ENCODE peak calls at places on chromosomes 4 and X, in seven cellular contexts. X is heart right ventricle, K is astrocyte of the spinal cord, R is brain microvascular endothelial cell, S is cardiac muscle cell, Q is fibroblast of mammary gland, V is ovary. I is an unnamed sample.

GRCh38 chr4:90318208-90318607 is 191.0 kb downstream of the CCSER1 start:
- DNase-seq in R (peak; percentile 61), S (no peak), Q (peak; percentile 91), K (peak; percentile 95), V (no peak), X (no peak), I (peak; percentile 57)

GRCh38 chr4:136754810-136755530 is 777.3 kb downstream of the PCDH18 start:
- DNase-seq in S (no peak), Q (no peak), R (no peak), X (no peak), K (no peak), V (no peak), I (no peak)

GRCh38 chr4:151313306-151314028 is 11.9 kb downstream of the SH3D19 start:
- DNase-seq in V (no peak), S (no peak), R (no peak), X (no peak), K (no peak), Q (no peak), I (no peak)

GRCh38 chrX:15738686-15739016 is 581 bp downstream of the CA5B start:
- DNase-seq in R (no peak), K (no peak), X (no peak), Q (no peak), V (no peak), S (no peak), I (no peak)

GRCh38 chr4:83851261-83852084 is 315.6 kb downstream of the GPAT3 start:
- DNase-seq in S (peak; percentile 5), X (no peak), Q (peak; percentile 19), K (peak; percentile 94), V (no peak), R (peak; percentile 52), I (peak; percentile 29)

GRCh38 chr4:38815879-38816782 is 11.5 kb upstream of the TLR1 start:
- DNase-seq in Q (peak; percentile 20), K (no peak), X (no peak), R (no peak), S (no peak), V (no peak), I (no peak)

GRCh38 chr4:95102391-95102790 is 344.6 kb downstream of the BMPR1B start:
- DNase-seq in K (no peak), Q (no peak), X (no peak), R (no peak), V (no peak), S (no peak), I (no peak)

GRCh38 chr4:18512718-18513117 is 491.2 kb upstream of the LCORL start:
- DNase-seq in S (no peak), R (no peak), X (no peak), Q (no peak), K (no peak), V (no peak), I (no peak)

GRCh38 chr4:648579-649292 is 23.4 kb downstream of the PDE6B start:
- DNase-seq in R (no peak), V (no peak), K (no peak), X (no peak), S (peak; percentile 70), Q (no peak), I (no peak)

GRCh38 chrX:112011376-112011775 is 71.2 kb downstream of the TRPC5 start:
- DNase-seq in K (no peak), Q (no peak), X (no peak), S (no peak), V (no peak), R (no peak), I (no peak)

GRCh38 chrX:108068121-108068520 is 23.2 kb downstream of the PSMD10 start:
- DNase-seq in X (no peak), K (no peak), Q (no peak), S (no peak), V (no peak), R (no peak), I (no peak)

GRCh38 chr4:158996669-158997074 is 106.2 kb upstream of the RAPGEF2 start:
- DNase-seq in V (no peak), S (no peak), X (peak; percentile 14), K (peak; percentile 98), R (peak; percentile 94), Q (peak; percentile 98), I (peak; percentile 93)

GRCh38 chrX:40090961-40091360 is 6.8 kb downstream of the BCOR start:
- DNase-seq in Q (no peak), R (no peak), V (no peak), X (no peak), S (no peak), K (no peak), I (no peak)

GRCh38 chr4:137370206-137370633 is 162.1 kb downstream of the PCDH18 start:
- DNase-seq in R (no peak), V (no peak), K (peak; percentile 48), X (no peak), S (no peak), Q (peak; percentile 45), I (peak; percentile 75)

GRCh38 chr4:14254252-14254651 is 626.7 kb upstream of the BOD1L1 start:
- DNase-seq in K (peak; percentile 17), S (peak; percentile 38), R (peak; percentile 40), Q (peak; percentile 53), V (peak; percentile 7), X (peak; percentile 4), I (peak; percentile 34)

GRCh38 chr4:163484906-163485305 is 9.6 kb upstream of the TMA16 start:
- DNase-seq in X (peak; percentile 29), Q (peak; percentile 52), K (peak; percentile 49), R (peak; percentile 46), S (peak; percentile 80), V (peak; percentile 25), I (peak; percentile 40)

GRCh38 chr4:93394488-93395185 is 433.9 kb upstream of the ATOH1 start:
- DNase-seq in Q (peak; percentile 45), R (peak; percentile 2), S (no peak), X (no peak), V (no peak), K (peak; percentile 62), I (no peak)

GRCh38 chr4:52912608-52913007 is 50.5 kb downstream of the RASL11B start:
- DNase-seq in X (no peak), R (peak; percentile 37), K (peak; percentile 32), S (no peak), V (no peak), Q (peak; percentile 78), I (peak; percentile 79)

GRCh38 chr4:5638976-5639375 is 69.4 kb downstream of the EVC2 start:
- DNase-seq in X (no peak), S (no peak), Q (peak; percentile 87), R (peak; percentile 61), V (no peak), K (peak; percentile 78), I (peak; percentile 55)

GRCh38 chrX:120316587-120317283 is 5.5 kb upstream of the TMEM255A start:
- DNase-seq in X (no peak), S (no peak), K (peak; percentile 28), Q (peak; percentile 42), V (no peak), R (no peak), I (no peak)

GRCh38 chr4:165077034-165077578 is 23.4 kb downstream of the TRIM75 start:
- DNase-seq in K (no peak), R (no peak), V (no peak), X (no peak), S (no peak), Q (no peak), I (no peak)

GRCh38 chrX:153922932-153923857 is 2.9 kb downstream of the ARHGAP4 start:
- DNase-seq in S (no peak), V (peak; percentile 86), X (peak; percentile 78), Q (peak; percentile 66), K (peak; percentile 45), R (no peak), I (peak; percentile 46)
- H3K4me3 ChIP-seq in S (no peak overlapping the region), V (no peak overlapping the region), X (no peak overlapping the region), Q (no peak overlapping the region), K (no peak overlapping the region), R (no peak overlapping the region), I (no peak overlapping the region)

DNA sequence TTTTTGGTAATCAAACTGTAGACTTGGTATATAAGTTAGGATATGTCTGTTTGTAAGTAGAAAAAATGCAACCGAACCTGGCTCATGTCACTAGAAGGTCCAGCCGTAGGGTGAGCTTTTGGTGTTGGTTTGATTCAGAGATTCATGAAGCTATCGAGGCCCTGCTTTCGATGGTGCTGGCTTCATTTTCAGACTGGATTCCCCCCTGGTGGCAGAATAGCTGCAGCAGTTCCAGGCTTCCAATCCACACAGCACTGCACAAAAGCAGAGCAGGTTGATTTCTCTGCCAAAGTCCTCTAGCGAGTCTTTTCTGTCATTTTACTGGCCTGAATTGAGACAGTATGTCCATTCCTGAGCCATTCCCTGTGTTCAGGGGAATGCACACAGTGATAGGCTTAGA is 33.1 kb downstream of the PDK3 start:
- DNase-seq in S (no peak), X (peak; percentile 8), R (peak; percentile 9), Q (peak; percentile 7), V (no peak), K (peak; percentile 23), I (peak; percentile 0)
- TF ChIP-seq CTCF in S (peak; percentile 29), X (peak; percentile 17), R (peak; percentile 50), Q (peak; percentile 18), V (peak; percentile 16), K (peak; percentile 53), I (peak; percentile 19)

GRCh38 chrX:7925867-7926472 is 1.2 kb downstream of the PNPLA4 start:
- DNase-seq in X (peak; percentile 37), V (peak; percentile 34), S (peak; percentile 82), Q (peak; percentile 74), R (peak; percentile 69), K (peak; percentile 73), I (peak; percentile 59)

GRCh38 chrX:7926501-7926900 is 712 bp downstream of the PNPLA4 start:
- DNase-seq in Q (peak; percentile 49), K (peak; percentile 8), R (no peak), V (no peak), X (no peak), S (no peak), I (no peak)

GRCh38 chrX:7921750-7922149 is 5.5 kb downstream of the PNPLA4 start:
- DNase-seq in V (no peak), S (no peak), X (no peak), R (no peak), K (no peak), Q (no peak), I (no peak)

GRCh38 chrX:7927259-7928167 is at the start of gene PNPLA4:
- DNase-seq in V (peak; percentile 89), S (peak; percentile 95), Q (peak; percentile 68), X (peak; percentile 63), R (peak; percentile 64), K (peak; percentile 85), I (peak; percentile 58)

GRCh38 chrX:7926914-7927258 is 327 bp downstream of the PNPLA4 start:
- DNase-seq in K (no peak), S (no peak), V (no peak), X (no peak), R (no peak), Q (no peak), I (no peak)
- H3K4me3 ChIP-seq in K (peak overlapping the region; percentile 64), S (peak overlapping the region; percentile 54), V (peak overlapping the region; percentile 53), X (peak overlapping the region; percentile 53), R (peak overlapping the region; percentile 68), Q (peak overlapping the region; percentile 71), I (peak overlapping the region; percentile 59)

DNA sequence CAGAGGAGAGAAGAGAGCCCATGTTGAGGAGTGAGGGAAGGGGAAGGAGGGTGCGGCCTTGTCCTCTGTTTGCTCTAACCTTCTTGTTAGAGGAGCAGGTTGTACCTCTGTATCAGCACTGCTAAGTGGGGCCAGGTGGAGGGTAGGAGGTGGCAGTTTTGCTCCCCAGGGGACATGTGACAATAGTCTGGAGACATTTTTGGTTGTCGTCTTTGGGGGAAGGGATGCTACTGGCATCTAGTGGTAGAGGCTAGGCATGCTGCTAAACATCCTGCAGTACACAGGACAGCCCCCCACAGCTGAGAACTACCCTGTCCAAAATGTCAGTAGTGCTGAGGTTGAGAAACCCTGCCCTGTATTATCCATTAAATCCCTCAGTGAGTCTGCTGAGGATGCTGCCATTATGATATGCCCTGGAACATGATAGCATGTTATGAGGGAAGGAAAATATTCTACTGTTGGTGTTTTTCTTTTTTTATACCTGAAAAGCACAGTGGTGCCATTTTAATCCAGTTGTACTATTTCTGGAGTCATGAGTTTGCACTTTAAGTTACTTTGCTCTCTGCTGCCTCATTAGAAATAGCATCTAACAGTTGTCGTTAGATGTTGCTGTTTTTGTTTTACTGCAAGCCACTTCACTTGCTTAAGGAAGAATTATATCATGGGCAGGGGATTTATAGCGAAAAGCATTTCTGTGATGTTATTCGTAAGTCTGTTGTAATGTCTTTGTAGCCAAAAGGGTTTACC is 90.6 kb downstream of the LRP2BP start:
- DNase-seq in K (peak; percentile 29), S (peak; percentile 48), R (no peak), Q (peak; percentile 40), V (no peak), X (peak; percentile 13), I (no peak)
- TF ChIP-seq CTCF in K (peak; percentile 68), S (peak; percentile 38), R (peak; percentile 78), Q (peak; percentile 57), V (no peak), X (peak; percentile 48), I (peak; percentile 42)